ENCODE peak calls at places on chromosomes 3 and 15, in eight cellular contexts. S is HCT116, B is astrocyte, K is left lung, O is IMR-90, F is mucosa of descending colon, I is cardiac muscle cell, P is left ventricle myocardium inferior. T is an unnamed sample. For H3K36me3 and H3K4me1, the result is how much of the 10 kb centered on the place peaks cover.

GRCh38 chr3:138112362-138112761 is 3.0 kb downstream of the DZIP1L start:
- DNase-seq in S (no peak), B (no peak), K (no peak), O (no peak), F (no peak), I (no peak), P (no peak), T (no peak)

GRCh38 chr3:106829206-106829605 is 548.0 kb upstream of the CCDC54 start:
- DNase-seq in S (no peak), B (peak), K (no peak), O (peak), F (no peak), I (no peak), P (no peak), T (no peak)

GRCh38 chr15:101710806-101711205 is 13.5 kb downstream of the TARS3 start:
- DNase-seq in S (no peak), B (peak), K (no peak), O (peak), F (no peak), I (no peak), P (no peak), T (no peak)

GRCh38 chr15:99511529-99511864 is 54.3 kb upstream of the MEF2A start:
- DNase-seq in S (no peak), B (peak), K (no peak), O (peak), F (no peak), I (no peak), P (no peak), T (no peak)

GRCh38 chr3:196341142-196341541 is 3.0 kb upstream of the TM4SF19 start:
- DNase-seq in S (no peak), B (peak), K (no peak), O (peak), F (no peak), I (no peak), P (no peak), T (peak)

GRCh38 chr15:33016405-33017024 is 178.0 kb downstream of the FMN1 start:
- DNase-seq in S (no peak), B (no peak), K (no peak), O (no peak), F (no peak), I (no peak), P (no peak), T (no peak)

GRCh38 chr15:43260011-43260615 is 6.6 kb downstream of the TGM5 start:
- DNase-seq in S (no peak), B (no peak), K (no peak), O (no peak), F (no peak), I (no peak), P (no peak), T (no peak)

GRCh38 chr15:38589502-38589901 is 24.9 kb upstream of the RASGRP1 start:
- DNase-seq in S (no peak), B (peak), K (no peak), O (peak), F (no peak), I (no peak), P (no peak), T (peak)

GRCh38 chr15:62901916-62902554 is 140.5 kb upstream of the TPM1 start:
- DNase-seq in S (no peak), B (no peak), K (no peak), O (no peak), F (no peak), I (no peak), P (no peak), T (no peak)

GRCh38 chr3:146128939-146129338 is 32.0 kb downstream of the PLOD2 start:
- DNase-seq in S (no peak), B (no peak), K (no peak), O (no peak), F (no peak), I (no peak), P (no peak), T (no peak)

GRCh38 chr3:62531981-62532380 is 158.6 kb upstream of the FEZF2 start:
- DNase-seq in S (no peak), B (no peak), K (no peak), O (no peak), F (no peak), I (no peak), P (no peak), T (no peak)

GRCh38 chr15:81273200-81273599 is 50.7 kb downstream of the STARD5 start:
- DNase-seq in S (no peak), B (no peak), K (no peak), O (no peak), F (no peak), I (no peak), P (no peak), T (no peak)

GRCh38 chr3:14467723-14468620 is 65.6 kb downstream of the SLC6A6 start:
- DNase-seq in S (no peak), B (no peak), K (no peak), O (peak), F (no peak), I (peak), P (no peak), T (peak)

GRCh38 chr3:28915711-28916481 is 365.0 kb upstream of the RBMS3 start:
- DNase-seq in S (peak), B (peak), K (no peak), O (peak), F (no peak), I (peak), P (no peak), T (peak)

GRCh38 chr15:78879517-78880241 is 7.0 kb downstream of the MORF4L1 start:
- DNase-seq in S (no peak), B (peak), K (no peak), O (peak), F (peak), I (no peak), P (no peak), T (no peak)

GRCh38 chr3:46713898-46714552 is 3.6 kb downstream of the PRSS50 start:
- DNase-seq in S (no peak), B (no peak), K (no peak), O (no peak), F (no peak), I (no peak), P (no peak), T (no peak)

GRCh38 chr3:191382661-191383060 is 52.3 kb upstream of the UTS2B start:
- DNase-seq in S (no peak), B (no peak), K (no peak), O (no peak), F (no peak), I (no peak), P (no peak), T (no peak)

GRCh38 chr3:139532996-139533395 is 6.5 kb downstream of the RBP1 start:
- DNase-seq in S (no peak), B (no peak), K (no peak), O (peak), F (no peak), I (no peak), P (no peak), T (no peak)

GRCh38 chr3:160665784-160666526 is 11.0 kb upstream of the ARL14 start:
- DNase-seq in S (no peak), B (peak), K (no peak), O (peak), F (no peak), I (no peak), P (no peak), T (no peak)

GRCh38 chr3:155106059-155106458 is 25.9 kb downstream of the MME start:
- DNase-seq in S (no peak), B (no peak), K (no peak), O (peak), F (no peak), I (no peak), P (no peak), T (no peak)

GRCh38 chr3:32869513-32870047 is 51.8 kb downstream of the TRIM71 start:
- DNase-seq in S (no peak), B (no peak), K (no peak), O (no peak), F (no peak), I (peak), P (no peak), T (no peak)

GRCh38 chr3:170331143-170331542 is 26.4 kb upstream of the SKIL start:
- DNase-seq in S (no peak), B (no peak), K (no peak), O (no peak), F (peak), I (no peak), P (no peak), T (no peak)

GRCh38 chr3:186024210-186024609 is 84.7 kb downstream of the ETV5 start:
- DNase-seq in S (no peak), B (peak), K (no peak), O (no peak), F (no peak), I (no peak), P (peak), T (no peak)

GRCh38 chr15:90030376-90030775 is 29.3 kb downstream of the ZNF710 start:
- DNase-seq in S (no peak), B (no peak), K (no peak), O (no peak), F (no peak), I (no peak), P (peak), T (no peak)

GRCh38 chr3:33006571-33007286 is 55.3 kb downstream of the CCR4 start:
- DNase-seq in S (no peak), B (peak), K (no peak), O (peak), F (no peak), I (no peak), P (no peak), T (no peak)

GRCh38 chr3:108914774-108915641 is 38.7 kb downstream of the GUCA1C start:
- DNase-seq in S (peak), B (peak), K (no peak), O (peak), F (no peak), I (peak), P (no peak), T (peak)

GRCh38 chr3:44596631-44597030 is 11.9 kb downstream of the ZNF660 start:
- DNase-seq in S (no peak), B (no peak), K (no peak), O (peak), F (no peak), I (no peak), P (no peak), T (no peak)
- H3K36me3 ChIP-seq in S (under half), B (under half), K (under half), O (under half), F (under half), I (under half), P (half or more), T (under half)

GRCh38 chr3:115624898-115625297 is 1.6 kb downstream of the GAP43 start:
- DNase-seq in S (no peak), B (no peak), K (no peak), O (no peak), F (no peak), I (no peak), P (no peak), T (no peak)

GRCh38 chr3:115628075-115628412 is 4.7 kb downstream of the GAP43 start:
- DNase-seq in S (no peak), B (no peak), K (no peak), O (no peak), F (no peak), I (no peak), P (no peak), T (no peak)

GRCh38 chr3:115626711-115627110 is 3.4 kb downstream of the GAP43 start:
- DNase-seq in S (no peak), B (no peak), K (no peak), O (no peak), F (no peak), I (no peak), P (no peak), T (peak)

GRCh38 chr3:115626006-115626409 is 2.7 kb downstream of the GAP43 start:
- DNase-seq in S (no peak), B (no peak), K (no peak), O (no peak), F (no peak), I (no peak), P (no peak), T (peak)

DNA sequence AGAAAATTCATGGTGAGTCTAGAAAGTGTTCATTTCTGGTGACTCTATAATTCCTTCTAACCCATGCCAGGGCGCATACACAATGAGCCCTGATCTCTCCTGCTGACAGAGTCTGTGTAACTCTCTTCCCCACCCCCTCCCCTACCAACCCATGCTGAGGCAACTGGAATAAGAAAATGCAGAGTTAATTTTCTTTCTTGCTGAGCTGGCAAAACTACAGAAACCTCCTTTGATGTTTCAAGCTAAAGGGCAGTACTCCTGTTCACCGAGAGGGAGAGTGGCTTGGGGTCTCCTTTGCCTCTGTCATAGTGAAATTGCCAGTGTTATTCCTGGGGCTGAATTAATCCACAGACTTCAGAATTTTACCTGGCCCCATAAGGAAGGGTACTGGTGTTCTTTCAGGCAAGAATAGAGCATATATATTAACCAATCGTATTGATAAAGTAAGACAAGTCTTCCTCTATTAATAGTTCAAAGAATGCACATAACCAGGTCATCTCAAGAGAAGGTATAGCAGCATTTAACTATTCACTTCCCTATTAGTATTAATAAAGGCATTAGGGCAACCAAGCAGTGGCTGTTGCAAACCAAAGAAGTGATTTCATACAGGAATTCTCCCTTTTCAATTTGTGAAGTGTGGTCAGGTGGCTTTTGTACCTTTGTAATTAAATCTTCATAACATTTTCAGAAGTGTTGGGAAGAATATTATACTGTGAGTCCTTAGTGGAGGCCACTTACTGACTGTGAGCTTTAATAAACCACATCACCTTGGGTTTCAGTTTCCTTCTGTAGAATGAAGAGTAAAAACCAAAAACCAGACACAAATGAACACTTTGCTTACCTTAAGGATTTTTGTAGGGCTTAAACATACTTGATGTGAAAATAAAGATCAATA is 4.1 kb downstream of the GAP43 start:
- DNase-seq in S (no peak), B (no peak), K (no peak), O (no peak), F (no peak), I (no peak), P (no peak), T (peak)
- H3K4me1 ChIP-seq in S (under half), B (under half), K (under half), O (under half), F (under half), I (under half), P (under half), T (under half)

GRCh38 chr15:65085990-65086679 is 9.6 kb downstream of the KBTBD13 start:
- DNase-seq in S (peak), B (no peak), K (no peak), O (peak), F (no peak), I (peak), P (no peak), T (no peak)
- TF ChIP-seq CTCF in S (peak), B (peak), K (no peak), O (peak), F (peak), I (peak), P (peak), T (peak)

DNA sequence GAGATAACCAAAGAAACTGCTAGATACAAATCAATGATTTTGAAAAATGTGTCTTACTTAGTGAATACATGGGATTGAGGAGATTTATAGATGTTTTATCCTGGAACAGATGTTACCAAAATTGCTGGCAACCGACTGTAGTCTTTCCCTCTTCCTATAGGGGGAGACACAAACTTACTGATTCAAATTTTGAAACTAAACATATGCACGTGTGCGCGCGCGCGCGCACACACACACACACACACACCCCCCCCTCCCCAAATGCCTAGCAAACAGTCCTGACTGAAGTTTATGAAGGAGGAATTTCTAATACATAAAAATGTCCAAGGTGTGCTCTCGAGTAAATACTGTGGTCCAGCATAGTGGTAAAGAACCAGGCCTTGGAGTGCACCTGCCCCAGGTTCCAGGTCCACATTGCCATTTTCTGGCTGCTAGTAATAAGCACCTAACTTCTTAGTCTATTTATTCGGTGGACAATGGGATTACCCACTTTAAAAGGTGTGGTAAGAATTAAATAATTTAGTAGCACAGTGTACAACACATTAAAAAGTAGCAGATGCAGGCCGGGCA is 18.5 kb upstream of the C3orf62 start:
- DNase-seq in S (peak), B (no peak), K (no peak), O (peak), F (no peak), I (peak), P (no peak), T (peak)
- H3K36me3 ChIP-seq in S (under half), B (under half), K (under half), O (half or more), F (under half), I (half or more), P (half or more), T (under half)

DNA sequence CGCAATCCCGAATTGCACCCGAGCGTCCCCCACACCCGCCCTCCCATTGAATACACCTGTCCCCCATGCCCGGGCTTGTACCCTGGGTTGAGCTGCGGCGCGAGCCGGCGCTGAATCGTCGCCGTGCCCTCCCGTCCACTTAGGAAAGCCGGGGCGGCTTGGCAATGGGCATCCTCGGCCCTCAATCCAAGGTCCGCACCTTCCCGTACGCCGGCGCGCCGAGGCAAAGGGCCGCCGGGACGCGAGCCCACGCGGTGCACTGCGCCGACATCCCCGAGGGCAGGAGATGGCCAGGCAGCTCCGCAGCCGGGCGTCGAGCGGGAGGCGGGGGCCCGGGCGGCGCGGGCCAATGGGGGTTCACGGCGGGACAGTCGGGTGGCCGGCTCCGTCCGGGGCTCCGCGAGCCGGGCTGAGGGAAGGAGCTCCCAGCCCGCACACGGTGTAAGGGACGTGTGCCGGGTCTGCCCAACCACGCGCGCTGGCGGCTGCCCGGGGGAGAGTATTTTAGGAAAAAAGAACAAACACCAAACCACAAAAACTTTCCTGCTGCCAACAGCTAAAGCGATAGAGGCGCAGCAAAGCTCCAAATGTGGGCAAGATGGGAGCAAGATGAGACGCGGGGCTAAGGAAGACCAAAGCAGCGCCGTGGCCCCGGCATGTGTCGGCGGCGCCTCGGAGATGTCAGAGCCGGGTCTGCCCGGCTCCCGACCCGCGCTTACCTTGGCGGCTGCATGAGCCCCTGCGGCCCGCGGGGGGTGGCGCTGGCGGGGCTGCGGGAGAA is 621 bp downstream of the RGMA start:
- DNase-seq in S (no peak), B (peak), K (peak), O (no peak), F (no peak), I (peak), P (peak), T (peak)
- H3K4me1 ChIP-seq in S (under half), B (under half), K (under half), O (under half), F (under half), I (under half), P (under half), T (under half)

DNA sequence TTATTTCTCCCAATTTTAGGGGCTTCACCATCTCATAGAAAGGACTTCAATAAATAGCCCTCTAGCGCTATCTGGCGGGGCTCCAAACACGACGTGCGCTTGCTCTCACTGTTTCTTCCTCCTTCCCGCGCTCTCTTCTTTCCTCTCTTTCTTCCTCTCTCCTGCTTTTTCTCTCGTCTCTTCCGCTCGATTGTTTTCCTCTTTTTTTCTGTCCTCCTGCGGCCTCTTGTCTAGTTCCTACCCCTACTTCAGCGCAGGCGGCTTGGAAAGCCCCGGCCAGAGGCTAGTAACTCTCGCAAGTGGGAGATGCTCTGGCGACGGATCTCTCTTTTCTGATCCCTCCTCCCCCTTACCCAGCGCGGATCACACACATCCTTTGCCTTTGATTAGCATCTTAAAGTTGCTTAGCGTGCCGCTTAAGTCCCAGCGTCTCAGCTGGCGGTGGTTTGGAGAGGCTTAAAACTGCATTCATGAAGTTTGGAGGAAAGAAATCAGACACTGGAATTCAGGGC is 6.2 kb upstream of the MEIS2 start:
- DNase-seq in S (no peak), B (no peak), K (no peak), O (peak), F (no peak), I (peak), P (peak), T (peak)
- TF ChIP-seq CTCF in S (no peak), B (no peak), K (no peak), O (peak), F (no peak), I (peak), P (peak), T (peak)

GRCh38 chr3:58422756-58423324 is 10.8 kb downstream of the PDHB start:
- DNase-seq in S (no peak), B (no peak), K (no peak), O (peak), F (no peak), I (peak), P (no peak), T (peak)
- H3K36me3 ChIP-seq in S (under half), B (under half), K (under half), O (half or more), F (under half), I (under half), P (half or more), T (under half)

DNA sequence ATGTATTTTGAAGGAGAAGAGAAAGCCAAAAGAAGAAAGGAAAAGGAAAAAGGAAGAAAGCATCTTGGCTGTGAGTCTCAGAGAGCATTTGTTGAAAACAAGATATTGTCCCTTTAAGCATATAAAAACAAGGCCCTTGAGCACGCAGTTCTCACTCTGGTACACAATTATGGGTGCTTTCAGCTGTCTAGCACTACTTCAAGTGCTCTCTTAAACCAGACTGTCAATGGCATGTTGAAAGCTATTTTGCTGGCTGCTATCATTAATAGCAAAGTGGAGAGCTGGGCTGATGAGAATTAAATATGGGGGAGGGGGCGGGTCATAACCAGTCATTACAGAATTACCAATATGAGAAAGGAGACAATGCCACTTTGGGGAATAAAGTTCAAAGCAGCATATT is 9.3 kb downstream of the TLE3 start:
- DNase-seq in S (no peak), B (no peak), K (no peak), O (no peak), F (no peak), I (peak), P (no peak), T (no peak)
- H3K4me1 ChIP-seq in S (under half), B (under half), K (under half), O (under half), F (under half), I (under half), P (half or more), T (half or more)